ENCODE peak calls at places on chromosomes 3 and 15, in seven cellular contexts. Y is GM23338, J is GM12878, Q is HepG2, X is HL-60, P is HCT116, H is SK-N-SH. V is an unnamed sample.

GRCh38 chr15:25767356-25768151 is 95.6 kb downstream of the ATP10A start:
- DNase-seq in J (no peak), Y (no peak), P (no peak), H (no peak), X (no peak), Q (no peak), V (no peak)

GRCh38 chr3:133777807-133778568 is 27.6 kb upstream of the SRPRB start:
- DNase-seq in Q (no peak), X (no peak), H (no peak), P (no peak), Y (no peak), J (no peak), V (no peak)

GRCh38 chr3:66053009-66053782 is 14.5 kb upstream of the MAGI1 start:
- DNase-seq in X (no peak), P (no peak), J (no peak), Y (no peak), H (no peak), Q (no peak), V (no peak)

GRCh38 chr3:24475945-24476344 is 18.7 kb downstream of the THRB start:
- DNase-seq in Y (peak), H (no peak), P (no peak), Q (no peak), X (no peak), J (no peak), V (no peak)

GRCh38 chr15:71807691-71808091 is 2.7 kb upstream of the NR2E3 start:
- DNase-seq in J (no peak), X (no peak), Y (peak), Q (no peak), P (no peak), H (peak), V (no peak)

GRCh38 chr15:77504310-77504709 is 83.6 kb downstream of the HMG20A start:
- DNase-seq in P (no peak), X (no peak), Q (no peak), H (no peak), J (no peak), Y (no peak), V (no peak)

GRCh38 chr3:48571938-48572337 is 8.4 kb upstream of the UCN2 start:
- DNase-seq in J (no peak), X (no peak), Q (peak), H (no peak), P (no peak), Y (no peak), V (no peak)

GRCh38 chr3:184537885-184538599 is 23.5 kb upstream of the EPHB3 start:
- DNase-seq in J (no peak), Q (no peak), P (no peak), X (no peak), Y (no peak), H (no peak), V (no peak)

GRCh38 chr15:90482124-90483011 is 47.4 kb upstream of the CRTC3 start:
- DNase-seq in P (peak), X (no peak), Q (peak), Y (peak), H (peak), J (no peak), V (peak)

GRCh38 chr15:64693134-64693533 is 82.3 kb downstream of the RBPMS2 start:
- DNase-seq in P (no peak), Q (peak), H (no peak), X (no peak), Y (no peak), J (no peak), V (no peak)

GRCh38 chr3:172675371-172676193 is 35.3 kb downstream of the NCEH1 start:
- DNase-seq in P (peak), Q (peak), Y (peak), X (no peak), H (peak), J (no peak), V (peak)

GRCh38 chr3:170485696-170486095 is 67.0 kb downstream of the CLDN11 start:
- DNase-seq in X (no peak), H (no peak), Y (no peak), J (no peak), P (no peak), Q (no peak), V (no peak)

GRCh38 chr15:78107471-78107870 is 15.1 kb downstream of the SH2D7 start:
- DNase-seq in J (no peak), H (no peak), Y (no peak), P (no peak), X (no peak), Q (no peak), V (no peak)

GRCh38 chr15:44314512-44314911 is 26.0 kb downstream of the GOLM2 start:
- DNase-seq in H (no peak), P (no peak), Q (no peak), J (no peak), X (no peak), Y (no peak), V (no peak)

GRCh38 chr3:131549340-131549739 is 46.6 kb upstream of the MRPL3 start:
- DNase-seq in Q (no peak), J (no peak), P (peak), Y (peak), H (no peak), X (no peak), V (peak)

GRCh38 chr3:187403768-187404270 is 35.6 kb downstream of the RTP4 start:
- DNase-seq in H (no peak), X (no peak), P (peak), Y (no peak), J (no peak), Q (peak), V (peak)

GRCh38 chr15:85627245-85627935 is 167.3 kb downstream of the KLHL25 start:
- DNase-seq in P (no peak), J (no peak), X (no peak), Y (no peak), Q (no peak), H (no peak), V (no peak)

GRCh38 chr3:52554026-52554755 is 17.8 kb downstream of the UQCC5 start:
- DNase-seq in J (no peak), Q (no peak), P (no peak), H (no peak), X (no peak), Y (no peak), V (no peak)

GRCh38 chr3:50714953-50715352 is 40.2 kb downstream of the DOCK3 start:
- DNase-seq in J (no peak), X (no peak), H (peak), Y (no peak), P (no peak), Q (no peak), V (no peak)

GRCh38 chr3:110567032-110567431 is 504.6 kb upstream of the NECTIN3 start:
- DNase-seq in H (no peak), Q (peak), X (no peak), Y (no peak), J (no peak), P (no peak), V (no peak)

GRCh38 chr3:155232605-155233004 is 60.9 kb downstream of the STRIT1 start:
- DNase-seq in X (no peak), Y (peak), J (no peak), Q (no peak), P (peak), H (peak), V (no peak)

GRCh38 chr3:30605005-30605404 is 1.4 kb upstream of the TGFBR2 start:
- DNase-seq in P (no peak), H (no peak), Y (no peak), X (no peak), Q (no peak), J (no peak), V (no peak)

GRCh38 chr15:62564889-62565288 is 399.8 kb upstream of the C2CD4B start:
- DNase-seq in P (no peak), H (peak), J (no peak), X (no peak), Y (no peak), Q (no peak), V (no peak)

GRCh38 chr3:171358171-171358890 is 101.9 kb downstream of the TNIK start:
- DNase-seq in P (no peak), Q (no peak), J (no peak), X (no peak), Y (no peak), H (no peak), V (no peak)

GRCh38 chr3:195010551-195011100 is 260.3 kb downstream of the XXYLT1 start:
- DNase-seq in Y (no peak), J (no peak), X (no peak), Q (no peak), H (no peak), P (no peak), V (no peak)

GRCh38 chr3:161042023-161042501 is 63.1 kb downstream of the B3GALNT1 start:
- DNase-seq in H (no peak), P (no peak), Y (no peak), Q (peak), X (no peak), J (no peak), V (no peak)

GRCh38 chr3:185995352-185995751 is 57.5 kb upstream of the TRA2B start:
- DNase-seq in Y (no peak), Q (no peak), P (no peak), H (no peak), J (no peak), X (no peak), V (no peak)

GRCh38 chr15:83747050-83747717 is 93.3 kb downstream of the ADAMTSL3 start:
- DNase-seq in Q (peak), P (peak), H (no peak), J (no peak), Y (peak), X (no peak), V (no peak)

GRCh38 chr3:113054552-113054951 is 63.8 kb downstream of the GTPBP8 start:
- DNase-seq in P (no peak), Y (no peak), X (peak), J (no peak), Q (no peak), H (no peak), V (no peak)

GRCh38 chr3:170189396-170190256 is 8.1 kb upstream of the PHC3 start:
- DNase-seq in P (no peak), H (no peak), J (no peak), Q (no peak), Y (no peak), X (no peak), V (no peak)

GRCh38 chr3:43076857-43077256 is 29.0 kb downstream of the POMGNT2 start:
- DNase-seq in P (no peak), H (peak), X (no peak), J (no peak), Y (no peak), Q (no peak), V (no peak)

GRCh38 chr3:175432338-175433025 is 573.3 kb downstream of the NAALADL2 start:
- DNase-seq in P (no peak), J (no peak), H (peak), X (no peak), Q (no peak), Y (no peak), V (no peak)

GRCh38 chr15:74123131-74123429 is 7.3 kb upstream of the ISLR2 start:
- DNase-seq in P (no peak), H (no peak), Q (no peak), J (no peak), Y (peak), X (no peak), V (no peak)

GRCh38 chr3:157087398-157088132 is 72.4 kb downstream of the CCNL1 start:
- DNase-seq in P (peak), J (no peak), X (no peak), H (no peak), Q (no peak), Y (no peak), V (no peak)

GRCh38 chr3:169825316-169825715 is 12.6 kb upstream of the LRRC34 start:
- DNase-seq in Y (no peak), P (no peak), H (no peak), Q (no peak), J (no peak), X (no peak), V (no peak)

GRCh38 chr15:74374648-74375302 is 7.3 kb upstream of the CYP11A1 start:
- DNase-seq in Y (peak), J (no peak), X (no peak), H (peak), P (no peak), Q (no peak), V (no peak)

GRCh38 chr15:80828796-80829195 is 49.6 kb downstream of the CEMIP start:
- DNase-seq in Q (no peak), Y (no peak), H (no peak), X (no peak), J (no peak), P (no peak), V (no peak)

DNA sequence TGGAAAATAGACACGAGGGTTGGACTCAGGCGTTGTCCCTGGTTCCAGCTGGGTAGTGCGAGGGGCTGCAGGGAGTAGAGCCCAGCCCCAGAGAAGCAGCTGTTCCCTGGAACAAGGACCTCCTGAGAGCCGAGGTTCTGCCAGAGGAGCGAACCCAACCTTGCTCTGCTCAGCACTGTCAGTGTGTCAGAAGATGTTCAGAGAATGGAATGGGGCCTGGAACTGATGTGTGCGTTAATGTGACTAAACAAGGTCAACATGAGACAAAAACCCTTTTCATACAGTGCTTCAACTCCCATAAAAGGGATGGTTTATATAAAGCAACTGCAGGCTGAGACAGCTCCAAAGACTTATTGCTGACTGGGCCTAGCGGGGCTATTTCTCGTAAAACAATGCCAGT is 35.5 kb upstream of the HACD2 start:
- DNase-seq in Q (peak), J (no peak), P (no peak), X (no peak), H (no peak), Y (no peak), V (no peak)
- TF ChIP-seq POLR2AphosphoS5 in Q (no peak), J (no peak), P (no peak), X (no peak), H (no peak), Y (no peak), V (no peak)

DNA sequence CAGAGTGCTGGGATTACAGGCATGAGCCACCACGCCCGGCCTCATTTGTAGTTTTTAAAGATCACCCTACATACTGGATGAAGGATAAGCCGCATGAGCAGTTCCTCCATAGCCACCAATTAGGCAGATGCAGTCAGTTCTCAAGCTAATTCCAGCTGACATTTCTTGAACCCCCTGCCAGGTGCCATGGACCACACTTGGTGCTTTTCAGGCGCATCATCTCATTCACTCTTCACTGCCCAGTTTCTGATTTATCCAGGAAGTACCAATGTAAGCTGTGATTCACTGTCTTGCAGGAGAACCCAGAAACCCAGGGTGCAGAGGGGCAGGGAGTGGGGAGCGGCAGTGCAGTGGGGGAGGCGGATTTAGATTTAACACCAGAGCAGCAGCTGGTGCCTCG is 56.5 kb upstream of the RASA2 start:
- DNase-seq in J (no peak), X (no peak), Y (no peak), H (no peak), Q (no peak), P (no peak), V (no peak)
- H3K27ac ChIP-seq in J (no peak), X (no peak), Y (no peak), H (no peak), Q (peak), P (no peak), V (no peak)

GRCh38 chr15:94535298-94536048 is 304.1 kb downstream of the MCTP2 start:
- DNase-seq in Q (no peak), Y (no peak), H (no peak), J (no peak), X (no peak), P (no peak), V (no peak)

GRCh38 chr15:94532226-94532625 is 300.9 kb downstream of the MCTP2 start:
- DNase-seq in P (no peak), J (no peak), H (no peak), Y (peak), X (no peak), Q (no peak), V (no peak)
- TF ChIP-seq REST in P (no peak), J (no peak), H (no peak), Y (no peak), X (no peak), Q (no peak), V (no peak)

GRCh38 chr3:33114622-33115023 is 809 bp downstream of the CRTAP start:
- DNase-seq in Y (no peak), J (no peak), H (no peak), P (no peak), Q (no peak), X (no peak), V (no peak)

GRCh38 chr3:33111581-33111980 is 2.2 kb upstream of the CRTAP start:
- DNase-seq in P (no peak), Q (no peak), X (no peak), J (peak), Y (no peak), H (no peak), V (no peak)

GRCh38 chr3:33117461-33117860 is 3.6 kb downstream of the CRTAP start:
- DNase-seq in P (no peak), X (no peak), H (no peak), Q (no peak), Y (no peak), J (no peak), V (no peak)

GRCh38 chr3:33113772-33114621 is at the start of gene CRTAP:
- DNase-seq in Y (peak), H (peak), P (peak), X (peak), J (peak), Q (peak), V (no peak)

DNA sequence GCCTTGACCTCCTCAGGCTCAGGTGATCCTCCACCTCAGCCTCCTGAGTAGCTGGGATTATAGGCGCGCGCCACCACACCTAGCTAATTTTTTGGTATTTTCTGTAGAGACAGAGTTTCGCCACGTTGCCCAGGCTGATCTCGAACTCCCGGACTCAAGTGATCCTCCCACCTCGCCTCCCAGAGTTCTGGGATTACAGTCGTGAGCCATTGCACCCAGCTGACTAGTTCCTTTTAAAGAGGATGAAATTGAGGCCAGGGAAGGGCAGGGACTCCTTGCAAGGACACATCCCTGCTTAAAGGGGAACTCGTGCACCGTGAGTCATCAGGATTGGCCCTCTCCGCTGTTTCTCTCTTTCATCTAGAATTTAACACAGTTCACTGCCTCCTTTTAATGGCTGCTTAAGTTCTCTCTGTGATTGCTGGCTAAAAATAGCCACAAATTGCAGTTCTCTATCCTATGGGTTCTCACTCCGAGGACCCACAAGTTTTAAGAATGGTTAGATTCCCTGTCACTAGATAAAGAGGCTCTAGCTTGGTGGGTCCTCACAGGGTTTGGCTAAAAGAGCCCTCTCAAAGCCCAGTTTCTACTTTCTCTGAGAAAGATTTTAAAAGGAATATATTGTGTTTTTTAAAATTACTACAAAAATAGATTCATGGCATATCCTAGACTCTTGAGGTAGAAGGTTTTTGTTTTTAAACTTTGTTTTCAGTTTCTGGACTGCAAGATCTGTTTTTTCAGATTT is 1.4 kb downstream of the CRTAP start:
- DNase-seq in H (no peak), J (no peak), P (peak), Y (peak), X (peak), Q (no peak), V (no peak)
- TF ChIP-seq POLR2AphosphoS5 in H (no peak), J (no peak), P (no peak), Y (no peak), X (peak), Q (no peak), V (no peak)

GRCh38 chr3:108838411-108838810 is 15.8 kb downstream of the TRAT1 start:
- DNase-seq in J (no peak), P (no peak), Y (no peak), H (no peak), X (no peak), Q (no peak), V (no peak)
- H3K27ac ChIP-seq in J (no peak), P (no peak), Y (no peak), H (no peak), X (no peak), Q (no peak), V (no peak)

GRCh38 chr15:75925440-75925839 is 21.8 kb downstream of the FBXO22 start:
- DNase-seq in Q (no peak), J (no peak), Y (no peak), H (no peak), P (no peak), X (no peak), V (no peak)
- TF ChIP-seq REST in Q (no peak), J (no peak), Y (no peak), H (no peak), P (no peak), X (no peak), V (no peak)

DNA sequence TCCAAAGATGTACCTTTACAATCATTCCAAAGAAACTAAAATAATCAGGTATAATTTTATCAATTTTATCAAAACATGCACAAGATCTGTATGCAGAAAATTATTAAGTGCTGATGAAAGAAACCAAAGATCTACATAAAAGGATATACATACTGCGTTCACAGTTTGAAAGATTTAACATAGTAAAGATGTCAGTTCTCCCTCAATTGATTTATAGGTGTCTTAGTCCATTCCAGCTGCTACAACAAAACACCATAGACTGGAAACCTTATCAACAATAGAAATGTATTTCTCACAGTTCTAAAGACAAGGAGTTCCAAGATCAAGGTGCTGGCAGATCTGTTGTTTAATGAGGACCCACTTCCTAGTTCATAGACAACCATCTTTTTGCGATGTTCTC is 189.0 kb upstream of the CCDC54 start:
- DNase-seq in Y (no peak), P (no peak), X (no peak), Q (no peak), H (no peak), J (no peak), V (no peak)
- TF ChIP-seq POLR2AphosphoS5 in Y (no peak), P (no peak), X (no peak), Q (no peak), H (no peak), J (no peak), V (no peak)

GRCh38 chr3:124816206-124816605 is 71.0 kb downstream of the ITGB5 start:
- DNase-seq in P (no peak), Y (no peak), Q (no peak), X (no peak), H (no peak), J (no peak), V (no peak)
- H3K27ac ChIP-seq in P (no peak), Y (peak), Q (peak), X (no peak), H (no peak), J (no peak), V (no peak)

GRCh38 chr15:43256341-43256740 is 10.4 kb downstream of the TGM5 start:
- DNase-seq in Y (no peak), Q (no peak), X (no peak), J (no peak), P (no peak), H (no peak), V (no peak)
- TF ChIP-seq REST in Y (no peak), Q (no peak), X (no peak), J (no peak), P (no peak), H (no peak), V (no peak)

V was measured in Panc1.